ENCODE peak calls at places on chromosomes 3 and 15, in four cellular contexts. One of them, this sample, is unnamed.

GRCh38 chr3:58116161-58116955 is 94.4 kb downstream of the DNASE1L3 start:
- DNase-seq in stomach: no peak
- DNase-seq in IMR-90: no peak
- DNase-seq in Peyer's patch: no peak
- DNase-seq in this sample: no peak

GRCh38 chr15:66619152-66619903 is 53.5 kb upstream of the LCTL start:
- DNase-seq in stomach: peak; percentile 85
- DNase-seq in IMR-90: peak; percentile 68
- DNase-seq in Peyer's patch: peak; percentile 81
- DNase-seq in this sample: peak; percentile 54

GRCh38 chr15:65528461-65529060 is 1.7 kb upstream of the HACD3 start:
- DNase-seq in stomach: no peak
- DNase-seq in IMR-90: no peak
- DNase-seq in Peyer's patch: no peak
- DNase-seq in this sample: no peak

GRCh38 chr15:98039596-98039995 is 79.1 kb downstream of the ARRDC4 start:
- DNase-seq in stomach: no peak
- DNase-seq in IMR-90: no peak
- DNase-seq in Peyer's patch: no peak
- DNase-seq in this sample: no peak

GRCh38 chr15:39431371-39431770 is 149.5 kb upstream of the THBS1 start:
- DNase-seq in stomach: no peak
- DNase-seq in IMR-90: peak; percentile 40
- DNase-seq in Peyer's patch: no peak
- DNase-seq in this sample: no peak

GRCh38 chr15:67138946-67139855 is 73.8 kb downstream of the SMAD3 start:
- DNase-seq in stomach: no peak
- DNase-seq in IMR-90: peak; percentile 52
- DNase-seq in Peyer's patch: no peak
- DNase-seq in this sample: no peak

GRCh38 chr3:147906275-147906674 is 497.1 kb downstream of the ZIC1 start:
- DNase-seq in stomach: no peak
- DNase-seq in IMR-90: peak; percentile 39
- DNase-seq in Peyer's patch: no peak
- DNase-seq in this sample: no peak

GRCh38 chr3:56347219-56347871 is 120.9 kb downstream of the ERC2 start:
- DNase-seq in stomach: peak; percentile 45
- DNase-seq in IMR-90: no peak
- DNase-seq in Peyer's patch: no peak
- DNase-seq in this sample: no peak

GRCh38 chr3:79767194-79767952 is 425 bp downstream of the ROBO1 start:
- DNase-seq in stomach: no peak
- DNase-seq in IMR-90: no peak
- DNase-seq in Peyer's patch: no peak
- DNase-seq in this sample: no peak

GRCh38 chr3:173584093-173584833 is 186.7 kb downstream of the NLGN1 start:
- DNase-seq in stomach: no peak
- DNase-seq in IMR-90: peak; percentile 44
- DNase-seq in Peyer's patch: no peak
- DNase-seq in this sample: no peak

GRCh38 chr3:48016336-48016973 is at the start of gene MAP4:
- DNase-seq in stomach: no peak
- DNase-seq in IMR-90: peak; percentile 34
- DNase-seq in Peyer's patch: no peak
- DNase-seq in this sample: no peak

GRCh38 chr3:124246949-124247348 is 255.0 kb upstream of the ROPN1 start:
- DNase-seq in stomach: no peak
- DNase-seq in IMR-90: peak; percentile 25
- DNase-seq in Peyer's patch: no peak
- DNase-seq in this sample: no peak

GRCh38 chr15:58522391-58522790 is 90.6 kb downstream of the LIPC start:
- DNase-seq in stomach: no peak
- DNase-seq in IMR-90: no peak
- DNase-seq in Peyer's patch: no peak
- DNase-seq in this sample: peak; percentile 84

GRCh38 chr15:77550275-77551251 is 82.1 kb downstream of the LINGO1 start:
- DNase-seq in stomach: no peak
- DNase-seq in IMR-90: no peak
- DNase-seq in Peyer's patch: no peak
- DNase-seq in this sample: no peak

GRCh38 chr15:52254331-52254730 is 41.3 kb downstream of the MYO5C start:
- DNase-seq in stomach: no peak
- DNase-seq in IMR-90: no peak
- DNase-seq in Peyer's patch: no peak
- DNase-seq in this sample: no peak

GRCh38 chr3:182937293-182938051 is 42.9 kb downstream of the DCUN1D1 start:
- DNase-seq in stomach: no peak
- DNase-seq in IMR-90: no peak
- DNase-seq in Peyer's patch: no peak
- DNase-seq in this sample: no peak
- TF ChIP-seq POLR2A in stomach: no peak
- TF ChIP-seq POLR2A in IMR-90: no peak
- TF ChIP-seq POLR2A in Peyer's patch: no peak
- TF ChIP-seq POLR2A in this sample: no peak

DNA sequence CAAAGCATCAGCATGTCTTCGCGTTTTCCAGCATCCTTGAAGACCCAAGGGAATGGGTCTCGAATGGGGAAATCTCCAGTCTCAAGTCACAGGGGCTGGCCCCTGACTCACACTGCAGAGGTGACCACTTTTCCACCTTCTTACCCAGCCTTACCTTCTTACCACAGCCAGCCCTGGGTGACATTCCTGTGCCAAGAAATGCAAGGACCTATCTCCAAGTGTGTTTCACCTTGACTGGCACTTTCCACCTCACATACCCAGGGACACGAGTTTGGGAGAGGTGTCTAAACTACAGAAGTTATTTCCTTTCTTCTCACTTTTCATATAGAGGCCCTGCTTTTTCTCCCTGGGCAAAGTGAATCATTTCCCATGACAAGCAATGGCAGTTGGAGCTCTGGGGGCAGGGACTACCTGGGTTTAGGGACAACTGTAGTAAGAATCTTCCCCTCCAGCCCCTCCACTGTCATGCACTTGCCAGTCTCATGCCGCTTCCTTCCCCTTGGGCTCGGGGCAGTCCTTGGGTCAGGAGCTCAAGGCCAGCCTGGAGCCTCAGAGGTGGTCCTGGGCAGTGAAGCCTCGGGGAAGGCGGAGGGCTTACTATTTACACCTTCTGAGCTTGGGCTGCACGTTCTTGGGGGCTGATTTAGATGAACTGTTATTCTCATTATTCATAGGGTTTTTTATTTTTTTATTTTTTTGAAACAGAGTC is 16.8 kb downstream of the PAQR5 start:
- DNase-seq in stomach: no peak
- DNase-seq in IMR-90: no peak
- DNase-seq in Peyer's patch: no peak
- DNase-seq in this sample: no peak
- H3K4me3 ChIP-seq in stomach: no peak overlapping the region
- H3K4me3 ChIP-seq in IMR-90: no peak overlapping the region
- H3K4me3 ChIP-seq in Peyer's patch: no peak overlapping the region
- H3K4me3 ChIP-seq in this sample: no peak overlapping the region

GRCh38 chr3:27171113-27171512 is 198.1 kb downstream of the NEK10 start:
- DNase-seq in stomach: no peak
- DNase-seq in IMR-90: no peak
- DNase-seq in Peyer's patch: no peak
- DNase-seq in this sample: no peak
- TF ChIP-seq CTCF in stomach: no peak
- TF ChIP-seq CTCF in IMR-90: no peak
- TF ChIP-seq CTCF in Peyer's patch: no peak
- TF ChIP-seq CTCF in this sample: no peak

GRCh38 chr3:37795431-37796061 is 66.1 kb upstream of the CTDSPL start:
- DNase-seq in stomach: no peak
- DNase-seq in IMR-90: no peak
- DNase-seq in Peyer's patch: no peak
- DNase-seq in this sample: no peak

GRCh38 chr3:37803726-37804469 is 57.8 kb upstream of the CTDSPL start:
- DNase-seq in stomach: no peak
- DNase-seq in IMR-90: no peak
- DNase-seq in Peyer's patch: no peak
- DNase-seq in this sample: peak; percentile 59

GRCh38 chr3:37801966-37802365 is 59.7 kb upstream of the CTDSPL start:
- DNase-seq in stomach: no peak
- DNase-seq in IMR-90: no peak
- DNase-seq in Peyer's patch: no peak
- DNase-seq in this sample: no peak

DNA sequence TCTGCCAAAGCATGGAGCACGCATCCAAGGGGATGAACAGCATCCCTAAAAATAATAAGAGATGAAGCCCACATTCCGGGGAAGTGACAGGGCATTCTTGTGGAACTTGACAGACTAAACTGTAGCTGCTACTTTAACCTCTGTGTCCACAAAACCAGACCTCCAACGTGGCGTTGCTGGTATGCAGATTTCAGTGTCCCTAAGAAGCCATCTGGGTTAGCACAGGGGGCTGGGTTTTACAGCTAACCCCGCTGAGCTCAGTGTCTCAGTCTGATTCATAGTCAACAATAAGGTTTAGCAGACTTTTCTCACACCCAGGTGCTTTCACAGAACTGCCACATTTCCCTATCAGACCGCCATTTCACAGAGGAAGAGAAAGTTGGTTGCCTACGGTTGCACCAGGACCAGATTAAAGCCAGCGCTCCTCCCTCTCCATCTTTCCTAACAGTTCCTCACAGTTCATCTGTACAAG is 61.6 kb upstream of the CTDSPL start:
- DNase-seq in stomach: no peak
- DNase-seq in IMR-90: peak; percentile 80
- DNase-seq in Peyer's patch: no peak
- DNase-seq in this sample: no peak
- TF ChIP-seq POLR2A in stomach: no peak
- TF ChIP-seq POLR2A in IMR-90: no peak
- TF ChIP-seq POLR2A in Peyer's patch: no peak
- TF ChIP-seq POLR2A in this sample: no peak

GRCh38 chr15:90003736-90004135 is 2.6 kb downstream of the ZNF710 start:
- DNase-seq in stomach: no peak
- DNase-seq in IMR-90: no peak
- DNase-seq in Peyer's patch: no peak
- DNase-seq in this sample: no peak

GRCh38 chr15:90004252-90004651 is 3.1 kb downstream of the ZNF710 start:
- DNase-seq in stomach: no peak
- DNase-seq in IMR-90: no peak
- DNase-seq in Peyer's patch: no peak
- DNase-seq in this sample: peak; percentile 84

GRCh38 chr15:90006217-90007088 is 5.3 kb downstream of the ZNF710 start:
- DNase-seq in stomach: peak; percentile 41
- DNase-seq in IMR-90: no peak
- DNase-seq in Peyer's patch: no peak
- DNase-seq in this sample: peak; percentile 58

GRCh38 chr15:90002428-90002844 is 1.3 kb downstream of the ZNF710 start:
- DNase-seq in stomach: no peak
- DNase-seq in IMR-90: peak; percentile 46
- DNase-seq in Peyer's patch: peak; percentile 71
- DNase-seq in this sample: no peak

DNA sequence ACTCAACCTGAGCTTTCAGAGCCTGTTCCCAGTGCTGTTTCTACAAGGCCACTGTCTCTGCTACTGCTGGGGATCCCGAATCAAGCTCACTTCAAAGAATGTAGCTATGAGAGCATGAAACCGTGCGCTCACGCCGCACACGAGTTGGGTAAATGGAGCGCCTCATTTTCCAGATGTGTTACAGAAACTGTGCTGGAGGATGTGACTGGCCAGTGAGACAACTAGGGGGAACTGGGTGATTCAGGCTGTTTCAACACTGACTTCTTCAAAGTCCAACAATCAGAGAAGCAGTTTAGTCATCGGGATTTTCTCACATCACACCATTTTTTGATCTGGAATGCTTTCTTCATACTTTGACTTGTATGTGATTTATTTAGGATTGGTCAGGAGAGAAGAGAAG is 3.5 kb downstream of the ZNF710 start:
- DNase-seq in stomach: no peak
- DNase-seq in IMR-90: peak; percentile 99
- DNase-seq in Peyer's patch: no peak
- DNase-seq in this sample: peak; percentile 47
- H3K4me3 ChIP-seq in stomach: no peak overlapping the region
- H3K4me3 ChIP-seq in IMR-90: peak overlapping the region; percentile 5
- H3K4me3 ChIP-seq in Peyer's patch: no peak overlapping the region
- H3K4me3 ChIP-seq in this sample: no peak overlapping the region

This sample was measured in lower leg skin.